ENCODE peak calls at places on chromosomes 5 and 9, in seven cellular contexts. Y is A549, R is WTC11, U is HepG2, X is HCT116, T is H1, H is SK-N-SH. O is an unnamed sample.
A peak's percentile ranks its signal among the peaks of the same experiment; 100 is the strongest.

GRCh38 chr5:113489299-113489698 is 1.0 kb upstream of the MCC start:
- DNase-seq in Y (peak; percentile 21), R (no peak), U (peak; percentile 57), X (peak; percentile 89), T (no peak), H (peak; percentile 22), O (peak; percentile 90)

GRCh38 chr5:100900142-100900795 is 2.8 kb downstream of the ST8SIA4 start:
- DNase-seq in Y (no peak), R (peak; percentile 33), U (no peak), X (no peak), T (peak; percentile 54), H (no peak), O (peak; percentile 88)

GRCh38 chr9:37574241-37574721 is 1.9 kb downstream of the FBXO10 start:
- DNase-seq in Y (no peak), R (no peak), U (no peak), X (no peak), T (no peak), H (peak; percentile 25), O (no peak)

GRCh38 chr5:139149477-139150199 is 48.5 kb downstream of the SIL1 start:
- DNase-seq in Y (no peak), R (no peak), U (no peak), X (no peak), T (no peak), H (no peak), O (peak; percentile 90)

GRCh38 chr9:99140685-99141314 is 35.9 kb downstream of the TGFBR1 start:
- DNase-seq in Y (peak; percentile 44), R (peak; percentile 55), U (peak; percentile 35), X (peak; percentile 21), T (no peak), H (peak; percentile 46), O (peak; percentile 67)

GRCh38 chr5:63923914-63924313 is 38.3 kb downstream of the HTR1A start:
- DNase-seq in Y (no peak), R (no peak), U (no peak), X (no peak), T (no peak), H (no peak), O (no peak)

GRCh38 chr5:10030219-10030831 is 219.4 kb downstream of the ATPSCKMT start:
- DNase-seq in Y (no peak), R (peak; percentile 59), U (peak; percentile 23), X (peak; percentile 23), T (peak; percentile 62), H (no peak), O (peak; percentile 46)

GRCh38 chr9:135890190-135890861 is 17.0 kb downstream of the CAMSAP1 start:
- DNase-seq in Y (no peak), R (no peak), U (no peak), X (no peak), T (no peak), H (peak; percentile 52), O (no peak)

GRCh38 chr5:101788797-101789196 is 507.3 kb downstream of the SLCO4C1 start:
- DNase-seq in Y (no peak), R (no peak), U (no peak), X (no peak), T (no peak), H (no peak), O (no peak)

GRCh38 chr9:130319300-130319699 is 53.7 kb downstream of the HMCN2 start:
- DNase-seq in Y (no peak), R (no peak), U (no peak), X (no peak), T (no peak), H (peak; percentile 42), O (no peak)

GRCh38 chr5:139180850-139181785 is 17.1 kb downstream of the SIL1 start:
- DNase-seq in Y (no peak), R (no peak), U (no peak), X (no peak), T (no peak), H (no peak), O (no peak)

GRCh38 chr5:171957591-171958251 is 48.7 kb downstream of the FBXW11 start:
- DNase-seq in Y (no peak), R (no peak), U (peak; percentile 35), X (no peak), T (no peak), H (no peak), O (no peak)

GRCh38 chr9:125631391-125632085 is 75.5 kb downstream of the MAPKAP1 start:
- DNase-seq in Y (peak; percentile 43), R (no peak), U (peak; percentile 62), X (no peak), T (no peak), H (peak; percentile 71), O (peak; percentile 55)

GRCh38 chr9:97271292-97271691 is 36.2 kb upstream of the CCDC180 start:
- DNase-seq in Y (no peak), R (peak; percentile 70), U (no peak), X (no peak), T (peak; percentile 68), H (no peak), O (no peak)

GRCh38 chr9:107175039-107175438 is 108.0 kb upstream of the RAD23B start:
- DNase-seq in Y (no peak), R (no peak), U (no peak), X (no peak), T (no peak), H (no peak), O (no peak)

GRCh38 chr5:141478321-141478945 is 2.7 kb downstream of the PCDHGC3 start:
- DNase-seq in Y (no peak), R (peak; percentile 90), U (no peak), X (no peak), T (peak; percentile 88), H (no peak), O (peak; percentile 24)

GRCh38 chr9:72592501-72593403 is 71.3 kb downstream of the TMC1 start:
- DNase-seq in Y (peak; percentile 38), R (no peak), U (peak; percentile 30), X (no peak), T (peak; percentile 46), H (peak; percentile 50), O (peak; percentile 65)

GRCh38 chr5:116135344-116135743 is 50.5 kb downstream of the COMMD10 start:
- DNase-seq in Y (no peak), R (no peak), U (no peak), X (no peak), T (no peak), H (no peak), O (peak; percentile 5)

GRCh38 chr5:79858097-79858723 is 132.9 kb downstream of the MTX3 start:
- DNase-seq in Y (peak; percentile 32), R (peak; percentile 88), U (peak; percentile 43), X (peak; percentile 49), T (peak; percentile 94), H (peak; percentile 47), O (peak; percentile 70)

GRCh38 chr9:29208670-29209069 is 1635.4 kb upstream of the C9orf72 start:
- DNase-seq in Y (no peak), R (no peak), U (no peak), X (no peak), T (no peak), H (no peak), O (no peak)

GRCh38 chr5:136802382-136802781 is 437.0 kb upstream of the TRPC7 start:
- DNase-seq in Y (peak; percentile 5), R (no peak), U (no peak), X (no peak), T (no peak), H (peak; percentile 14), O (peak; percentile 2)

GRCh38 chr5:55608595-55608994 is 73.8 kb upstream of the PLPP1 start:
- DNase-seq in Y (no peak), R (no peak), U (no peak), X (no peak), T (no peak), H (no peak), O (no peak)
- TF ChIP-seq MAX in Y (no peak), R (no peak), U (no peak), X (no peak), T (no peak), H (no peak), O (no peak)

DNA sequence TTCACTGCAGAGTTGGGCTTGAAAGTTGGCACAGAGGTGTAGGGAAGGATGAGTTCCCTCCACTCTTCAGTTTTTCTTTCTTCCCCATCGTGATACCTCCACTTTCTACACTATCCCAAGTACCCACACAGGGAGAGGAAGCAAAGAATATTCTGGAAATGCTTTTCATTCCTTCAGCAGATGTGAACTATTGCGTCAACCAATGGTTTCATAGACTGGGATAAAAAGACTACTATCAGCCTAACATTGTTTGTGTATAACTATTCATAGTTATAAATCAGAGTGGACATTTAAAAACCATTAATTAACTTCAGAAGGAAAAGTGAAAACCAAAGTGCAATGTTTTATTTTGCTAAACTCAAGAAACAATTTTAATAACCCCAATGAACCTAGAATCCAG is 63.6 kb upstream of the MAMDC2 start:
- DNase-seq in Y (no peak), R (no peak), U (no peak), X (no peak), T (no peak), H (no peak), O (no peak)
- TF ChIP-seq MAX in Y (no peak), R (no peak), U (no peak), X (no peak), T (no peak), H (no peak), O (no peak)

GRCh38 chr5:68447121-68447520 is 231.6 kb downstream of the PIK3R1 start:
- DNase-seq in Y (no peak), R (no peak), U (no peak), X (no peak), T (no peak), H (no peak), O (no peak)

GRCh38 chr5:68447530-68447929 is 232.0 kb downstream of the PIK3R1 start:
- DNase-seq in Y (no peak), R (no peak), U (no peak), X (no peak), T (no peak), H (no peak), O (no peak)

GRCh38 chr5:68452286-68452685 is 236.7 kb downstream of the PIK3R1 start:
- DNase-seq in Y (no peak), R (no peak), U (peak; percentile 52), X (no peak), T (no peak), H (no peak), O (no peak)

GRCh38 chr5:68449380-68449779 is 233.8 kb downstream of the PIK3R1 start:
- DNase-seq in Y (no peak), R (no peak), U (no peak), X (no peak), T (no peak), H (no peak), O (no peak)

GRCh38 chr5:68450245-68450852 is 234.8 kb downstream of the PIK3R1 start:
- DNase-seq in Y (no peak), R (no peak), U (no peak), X (no peak), T (no peak), H (no peak), O (no peak)
- TF ChIP-seq MAX in Y (no peak), R (no peak), U (no peak), X (no peak), T (no peak), H (no peak), O (no peak)

GRCh38 chr5:149227168-149227826 is 44.4 kb upstream of the AFAP1L1 start:
- DNase-seq in Y (no peak), R (no peak), U (peak; percentile 59), X (peak; percentile 57), T (no peak), H (no peak), O (no peak)
- TF ChIP-seq MAX in Y (no peak), R (no peak), U (no peak), X (peak; percentile 14), T (no peak), H (no peak), O (no peak)

O was measured in NB4.